ENCODE peak calls at places on chromosome 18, in seven cellular contexts. J, L, B, X, Q, Y and F are unnamed samples.
A peak's percentile ranks its signal among the peaks of the same experiment; 100 is the strongest.

GRCh38 chr18:77007251-77007650 is 125.3 kb downstream of the MBP start:
- DNase-seq in J (no peak), L (no peak), B (no peak), X (no peak), Q (no peak), Y (no peak), F (no peak)

GRCh38 chr18:8898990-8899389 is 193.6 kb downstream of the MTCL1 start:
- DNase-seq in J (no peak), L (peak; percentile 42), B (no peak), X (no peak), Q (no peak), Y (no peak), F (no peak)

GRCh38 chr18:79581406-79581805 is 98.2 kb upstream of the CTDP1 start:
- DNase-seq in J (no peak), L (no peak), B (no peak), X (peak; percentile 28), Q (no peak), Y (no peak), F (no peak)

GRCh38 chr18:46253498-46253897 is 149.3 kb downstream of the HAUS1 start:
- DNase-seq in J (no peak), L (no peak), B (no peak), X (no peak), Q (no peak), Y (peak; percentile 58), F (no peak)

GRCh38 chr18:61710082-61710620 is 182.7 kb downstream of the RNF152 start:
- DNase-seq in J (no peak), L (no peak), B (no peak), X (no peak), Q (no peak), Y (no peak), F (no peak)

GRCh38 chr18:22167471-22168151 is 1.8 kb upstream of the GATA6 start:
- DNase-seq in J (no peak), L (no peak), B (no peak), X (no peak), Q (no peak), Y (no peak), F (no peak)

GRCh38 chr18:370753-371615 is 103.1 kb upstream of the THOC1 start:
- DNase-seq in J (no peak), L (no peak), B (no peak), X (no peak), Q (no peak), Y (no peak), F (no peak)

GRCh38 chr18:11908182-11909080 is at the start of gene MPPE1:
- DNase-seq in J (peak; percentile 73), L (no peak), B (peak; percentile 14), X (peak; percentile 92), Q (peak; percentile 89), Y (peak; percentile 77), F (peak; percentile 57)

GRCh38 chr18:36693931-36694661 is 134.7 kb downstream of the TPGS2 start:
- DNase-seq in J (no peak), L (peak; percentile 21), B (no peak), X (no peak), Q (no peak), Y (peak; percentile 64), F (no peak)

GRCh38 chr18:50272593-50272992 is 6.3 kb upstream of the CFAP53 start:
- DNase-seq in J (no peak), L (no peak), B (no peak), X (no peak), Q (no peak), Y (no peak), F (no peak)

GRCh38 chr18:50286391-50287027 is 983 bp downstream of the CXXC1 start:
- DNase-seq in J (no peak), L (no peak), B (no peak), X (no peak), Q (no peak), Y (peak; percentile 65), F (no peak)

GRCh38 chr18:59663096-59663495 is 34.1 kb downstream of the CCBE1 start:
- DNase-seq in J (no peak), L (no peak), B (no peak), X (no peak), Q (no peak), Y (no peak), F (no peak)